ENCODE peak calls at places on chromosomes 7 and 10, in four cellular contexts. H, L, M and N are unnamed samples.

GRCh38 chr10:84842593-84842992 is 514.2 kb downstream of the CCSER2 start:
- DNase-seq in L (no peak), M (no peak), H (no peak), N (no peak)

GRCh38 chr7:4799508-4800268 is 24.3 kb downstream of the AP5Z1 start:
- DNase-seq in H (no peak), M (no peak), L (peak; percentile 73), N (no peak)

GRCh38 chr7:142776206-142776844 is 5.6 kb downstream of the PRSS2 start:
- DNase-seq in H (no peak), M (no peak), L (no peak), N (no peak)

GRCh38 chr7:137915266-137915665 is 68.5 kb upstream of the DGKI start:
- DNase-seq in L (no peak), H (no peak), M (no peak), N (no peak)

GRCh38 chr7:95579318-95579717 is 17.0 kb downstream of the PDK4 start:
- DNase-seq in H (no peak), M (no peak), L (no peak), N (no peak)

GRCh38 chr7:51315393-51316261 is 982 bp downstream of the COBL start:
- DNase-seq in M (peak; percentile 73), L (no peak), H (peak; percentile 77), N (no peak)

GRCh38 chr10:27857616-27858015 is 112.0 kb upstream of the MKX start:
- DNase-seq in L (no peak), H (no peak), M (no peak), N (no peak)

GRCh38 chr10:110168601-110169481 is 38.6 kb upstream of the MXI1 start:
- DNase-seq in M (peak; percentile 50), L (no peak), H (peak; percentile 51), N (no peak)

GRCh38 chr7:36658603-36659516 is 65.4 kb downstream of the AOAH start:
- DNase-seq in M (peak; percentile 34), H (no peak), L (no peak), N (no peak)

GRCh38 chr10:110269641-110270318 is 34.9 kb downstream of the SMNDC1 start:
- DNase-seq in M (peak; percentile 59), L (no peak), H (no peak), N (no peak)

GRCh38 chr7:30091431-30092386 is 43.1 kb upstream of the MTURN start:
- DNase-seq in L (no peak), H (no peak), M (no peak), N (no peak)

GRCh38 chr7:30433082-30433481 is 45.5 kb downstream of the NOD1 start:
- DNase-seq in L (no peak), M (no peak), H (no peak), N (no peak)

GRCh38 chr10:124701435-124701834 is 42.7 kb downstream of the FAM53B start:
- DNase-seq in M (no peak), H (no peak), L (no peak), N (no peak)

GRCh38 chr7:25894902-25895791 is 256.9 kb upstream of the NFE2L3 start:
- DNase-seq in H (peak; percentile 87), L (peak; percentile 71), M (no peak), N (peak; percentile 63)

GRCh38 chr10:79137826-79138225 is 69.1 kb downstream of the ZMIZ1 start:
- DNase-seq in M (no peak), L (no peak), H (no peak), N (peak; percentile 26)

GRCh38 chr10:129845081-129845823 is 118.8 kb downstream of the EBF3 start:
- DNase-seq in H (no peak), M (no peak), L (no peak), N (no peak)

GRCh38 chr7:39733881-39734571 is 110.7 kb downstream of the RALA start:
- DNase-seq in H (no peak), M (peak; percentile 36), L (no peak), N (no peak)

GRCh38 chr10:103281753-103282152 is 4.8 kb downstream of the INA start:
- DNase-seq in H (peak; percentile 82), L (no peak), M (no peak), N (no peak)

GRCh38 chr7:128254470-128254869 is 13.4 kb downstream of the LEP start:
- DNase-seq in H (no peak), L (no peak), M (no peak), N (no peak)

GRCh38 chr7:106720641-106721040 is 59.7 kb upstream of the CCDC71L start:
- DNase-seq in L (no peak), M (no peak), H (no peak), N (no peak)

GRCh38 chr10:52541082-52541481 is 227.0 kb downstream of the DKK1 start:
- DNase-seq in M (no peak), H (no peak), L (no peak), N (no peak)

GRCh38 chr10:33125522-33125921 is 167.5 kb upstream of the ITGB1 start:
- DNase-seq in H (no peak), M (no peak), L (no peak), N (no peak)

GRCh38 chr7:17305387-17306171 is 7.1 kb downstream of the AHR start:
- DNase-seq in M (no peak), H (no peak), L (no peak), N (no peak)

GRCh38 chr10:119417852-119418251 is 124.7 kb downstream of the RGS10 start:
- DNase-seq in H (no peak), M (no peak), L (no peak), N (no peak)

GRCh38 chr10:119418401-119418800 is 124.1 kb downstream of the RGS10 start:
- DNase-seq in M (no peak), H (no peak), L (no peak), N (no peak)

GRCh38 chr10:119415121-119415520 is 127.4 kb downstream of the RGS10 start:
- DNase-seq in L (no peak), H (no peak), M (no peak), N (no peak)

GRCh38 chr10:119415536-119416527 is 126.7 kb downstream of the RGS10 start:
- DNase-seq in H (no peak), M (no peak), L (no peak), N (no peak)

DNA sequence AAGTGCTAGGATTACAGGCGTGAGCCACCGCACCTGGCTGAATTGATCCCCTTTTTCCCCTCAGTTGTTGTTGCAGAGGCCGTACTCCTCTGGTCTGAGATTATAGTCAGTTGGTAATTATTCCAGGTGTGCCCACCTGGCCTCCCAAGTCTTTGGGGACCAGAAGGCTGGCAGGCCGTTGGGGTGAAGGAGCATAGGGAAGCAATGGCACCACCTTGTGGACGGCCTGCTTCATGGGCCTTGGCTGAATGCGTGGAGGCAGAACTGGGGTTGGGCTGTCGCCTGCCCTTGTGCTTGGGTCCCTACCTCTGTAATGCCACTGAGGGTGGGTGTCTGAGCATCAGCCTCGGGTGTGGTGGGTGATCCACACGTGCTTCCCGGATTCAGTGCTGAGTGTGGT is 125.7 kb downstream of the RGS10 start:
- DNase-seq in H (peak; percentile 82), M (peak; percentile 46), L (peak; percentile 72), N (peak; percentile 15)
- TF ChIP-seq CBX5 in H (no peak), M (no peak), L (no peak), N (no peak)

GRCh38 chr10:60025279-60025678 is 118.9 kb upstream of the CCDC6 start:
- DNase-seq in M (no peak), L (no peak), H (no peak), N (no peak)
- TF ChIP-seq CBX5 in M (no peak), L (no peak), H (no peak), N (no peak)

GRCh38 chr10:23094786-23095403 is 484 bp upstream of the MSRB2 start:
- DNase-seq in L (no peak), M (no peak), H (no peak), N (no peak)
- TF ChIP-seq CBX5 in L (no peak), M (no peak), H (no peak), N (no peak)

GRCh38 chr7:2616387-2616966 is 15.3 kb upstream of the TTYH3 start:
- DNase-seq in M (no peak), H (no peak), L (no peak), N (no peak)

GRCh38 chr7:2616973-2617709 is 14.6 kb upstream of the TTYH3 start:
- DNase-seq in M (no peak), H (no peak), L (no peak), N (no peak)

GRCh38 chr7:2621061-2621828 is 10.5 kb upstream of the TTYH3 start:
- DNase-seq in H (peak; percentile 70), L (no peak), M (no peak), N (no peak)

GRCh38 chr7:2617710-2617975 is 14.1 kb upstream of the TTYH3 start:
- DNase-seq in M (no peak), L (no peak), H (no peak), N (no peak)

GRCh38 chr7:2619120-2619519 is 12.7 kb upstream of the TTYH3 start:
- DNase-seq in L (no peak), H (no peak), M (no peak), N (no peak)
- TF ChIP-seq CBX5 in L (no peak), H (no peak), M (no peak), N (no peak)

GRCh38 chr7:90236890-90237289 is 8.1 kb upstream of the CFAP69 start:
- DNase-seq in M (no peak), H (no peak), L (no peak), N (no peak)
- TF ChIP-seq CBX5 in M (no peak), H (no peak), L (no peak), N (no peak)